ENCODE peak calls at places on chromosomes 13 and 19, in nine cellular contexts. J, G, L, V, U, P, W, C and E are unnamed samples.

GRCh38 chr13:85544756-85545155 is 254.5 kb downstream of the SLITRK6 start:
- DNase-seq in V (no peak), C (no peak), U (no peak), G (no peak), W (no peak), P (no peak), L (no peak), J (no peak), E (no peak)

GRCh38 chr19:3499738-3500428 is 591 bp downstream of the DOHH start:
- DNase-seq in U (no peak), C (no peak), G (no peak), P (no peak), J (no peak), V (no peak), W (no peak), L (no peak), E (no peak)

GRCh38 chr13:31090096-31090495 is 71.6 kb downstream of the HSPH1 start:
- DNase-seq in J (no peak), L (no peak), C (no peak), P (no peak), W (no peak), V (no peak), G (no peak), U (no peak), E (no peak)

GRCh38 chr13:30907167-30907761 is 1.2 kb downstream of the MEDAG start:
- DNase-seq in V (no peak), G (no peak), P (no peak), L (peak), U (no peak), C (peak), J (no peak), W (no peak), E (no peak)

GRCh38 chr13:28486144-28486543 is 8.8 kb downstream of the FLT1 start:
- DNase-seq in J (no peak), W (no peak), P (no peak), V (no peak), C (no peak), G (no peak), L (no peak), U (no peak), E (no peak)

GRCh38 chr19:46147166-46147740 is 785 bp upstream of the IGFL2 start:
- DNase-seq in U (no peak), L (no peak), J (no peak), P (no peak), W (no peak), V (no peak), G (no peak), C (no peak), E (no peak)

GRCh38 chr13:38947049-38947448 is 43.6 kb downstream of the STOML3 start:
- DNase-seq in W (no peak), V (no peak), G (no peak), J (no peak), P (no peak), L (no peak), C (no peak), U (no peak), E (no peak)

GRCh38 chr19:5803441-5803751 is 1.5 kb upstream of the NRTN start:
- DNase-seq in C (no peak), L (no peak), G (no peak), V (no peak), U (no peak), J (no peak), P (no peak), W (no peak), E (no peak)

GRCh38 chr19:19203012-19203856 is at the start of gene NR2C2AP:
- DNase-seq in U (peak), J (peak), P (peak), L (peak), C (peak), V (peak), G (peak), W (peak), E (peak)

GRCh38 chr19:54317108-54317964 is 4.4 kb upstream of the LILRA5 start:
- DNase-seq in G (no peak), V (no peak), P (no peak), W (no peak), C (no peak), U (no peak), J (no peak), L (no peak), E (no peak)

GRCh38 chr19:50558449-50558848 is 9.8 kb downstream of the LRRC4B start:
- DNase-seq in P (no peak), C (no peak), W (no peak), U (no peak), J (no peak), L (no peak), V (no peak), G (no peak), E (no peak)

GRCh38 chr19:277131-277530 is 14.1 kb downstream of the PLPP2 start:
- DNase-seq in U (no peak), W (no peak), L (no peak), V (no peak), C (no peak), J (no peak), P (no peak), G (no peak), E (no peak)

GRCh38 chr19:47157455-47158321 is 27.1 kb downstream of the SAE1 start:
- DNase-seq in W (no peak), C (peak), L (peak), U (peak), J (peak), G (peak), P (peak), V (no peak), E (peak)

GRCh38 chr19:41096353-41096752 is 8.1 kb downstream of the CYP2A13 start:
- DNase-seq in V (no peak), W (no peak), C (no peak), P (no peak), J (no peak), U (no peak), L (no peak), G (no peak), E (no peak)

GRCh38 chr19:44608391-44608821 is 5.0 kb upstream of the IGSF23 start:
- DNase-seq in C (no peak), U (no peak), V (no peak), L (peak), P (no peak), J (no peak), W (no peak), G (no peak), E (no peak)

GRCh38 chr19:28680091-28680490 is 532.9 kb downstream of the UQCRFS1 start:
- DNase-seq in C (no peak), P (no peak), V (no peak), G (no peak), W (no peak), U (no peak), L (no peak), J (no peak), E (no peak)

GRCh38 chr19:34793562-34793961 is 20.5 kb upstream of the ZNF599 start:
- DNase-seq in C (no peak), W (no peak), L (peak), J (no peak), G (no peak), U (no peak), V (no peak), P (no peak), E (no peak)

GRCh38 chr13:114000151-114001040 is 26.5 kb upstream of the C13orf46 start:
- DNase-seq in C (no peak), P (no peak), J (no peak), L (no peak), V (no peak), U (no peak), G (peak), W (no peak), E (no peak)